ENCODE peak calls at places on chromosomes 4 and X, in eight cellular contexts. One of them, this sample, is unnamed.

GRCh38 chrX:53073115-53073581 is 9.0 kb upstream of the TSPYL2 start:
- DNase-seq in IMR-90: no peak
- DNase-seq in SK-N-SH: no peak
- DNase-seq in A549: no peak
- DNase-seq in HCT116: peak
- DNase-seq in H1: no peak
- DNase-seq in HepG2: no peak
- DNase-seq in GM12878: no peak
- DNase-seq in this sample: no peak

GRCh38 chrX:18890724-18891560 is 93.0 kb downstream of the PHKA2 start:
- DNase-seq in IMR-90: no peak
- DNase-seq in SK-N-SH: no peak
- DNase-seq in A549: no peak
- DNase-seq in HCT116: no peak
- DNase-seq in H1: no peak
- DNase-seq in HepG2: no peak
- DNase-seq in GM12878: no peak
- DNase-seq in this sample: no peak

GRCh38 chr4:2036327-2036726 is 22.8 kb upstream of the NAT8L start:
- DNase-seq in IMR-90: no peak
- DNase-seq in SK-N-SH: no peak
- DNase-seq in A549: no peak
- DNase-seq in HCT116: no peak
- DNase-seq in H1: no peak
- DNase-seq in HepG2: no peak
- DNase-seq in GM12878: no peak
- DNase-seq in this sample: no peak

GRCh38 chr4:38667005-38667771 is 3.2 kb downstream of the KLF3 start:
- DNase-seq in IMR-90: peak
- DNase-seq in SK-N-SH: peak
- DNase-seq in A549: peak
- DNase-seq in HCT116: peak
- DNase-seq in H1: peak
- DNase-seq in HepG2: peak
- DNase-seq in GM12878: no peak
- DNase-seq in this sample: peak

GRCh38 chr4:82217986-82218715 is 155.6 kb downstream of the HNRNPD start:
- DNase-seq in IMR-90: no peak
- DNase-seq in SK-N-SH: no peak
- DNase-seq in A549: no peak
- DNase-seq in HCT116: peak
- DNase-seq in H1: no peak
- DNase-seq in HepG2: no peak
- DNase-seq in GM12878: no peak
- DNase-seq in this sample: no peak

GRCh38 chr4:93771640-93772411 is 56.7 kb upstream of the ATOH1 start:
- DNase-seq in IMR-90: no peak
- DNase-seq in SK-N-SH: peak
- DNase-seq in A549: no peak
- DNase-seq in HCT116: no peak
- DNase-seq in H1: no peak
- DNase-seq in HepG2: no peak
- DNase-seq in GM12878: no peak
- DNase-seq in this sample: no peak

GRCh38 chrX:49002091-49002935 is at the start of gene GRIPAP1:
- DNase-seq in IMR-90: peak
- DNase-seq in SK-N-SH: peak
- DNase-seq in A549: peak
- DNase-seq in HCT116: peak
- DNase-seq in H1: peak
- DNase-seq in HepG2: peak
- DNase-seq in GM12878: peak
- DNase-seq in this sample: peak

GRCh38 chr4:63717384-63717783 is 691.9 kb downstream of the TECRL start:
- DNase-seq in IMR-90: no peak
- DNase-seq in SK-N-SH: peak
- DNase-seq in A549: peak
- DNase-seq in HCT116: no peak
- DNase-seq in H1: no peak
- DNase-seq in HepG2: peak
- DNase-seq in GM12878: peak
- DNase-seq in this sample: peak

GRCh38 chr4:20311863-20312262 is 60.2 kb downstream of the SLIT2 start:
- DNase-seq in IMR-90: peak
- DNase-seq in SK-N-SH: no peak
- DNase-seq in A549: no peak
- DNase-seq in HCT116: no peak
- DNase-seq in H1: no peak
- DNase-seq in HepG2: no peak
- DNase-seq in GM12878: no peak
- DNase-seq in this sample: no peak

GRCh38 chr4:128848461-128848860 is 39.0 kb downstream of the JADE1 start:
- DNase-seq in IMR-90: no peak
- DNase-seq in SK-N-SH: no peak
- DNase-seq in A549: no peak
- DNase-seq in HCT116: no peak
- DNase-seq in H1: no peak
- DNase-seq in HepG2: no peak
- DNase-seq in GM12878: no peak
- DNase-seq in this sample: no peak

GRCh38 chr4:88758264-88758663 is 60.6 kb upstream of the NAP1L5 start:
- DNase-seq in IMR-90: peak
- DNase-seq in SK-N-SH: no peak
- DNase-seq in A549: no peak
- DNase-seq in HCT116: no peak
- DNase-seq in H1: no peak
- DNase-seq in HepG2: no peak
- DNase-seq in GM12878: no peak
- DNase-seq in this sample: peak

GRCh38 chrX:143058096-143058495 is 32.4 kb downstream of the SPANXN4 start:
- DNase-seq in IMR-90: no peak
- DNase-seq in SK-N-SH: no peak
- DNase-seq in A549: no peak
- DNase-seq in HCT116: no peak
- DNase-seq in H1: no peak
- DNase-seq in HepG2: no peak
- DNase-seq in GM12878: no peak
- DNase-seq in this sample: no peak

GRCh38 chrX:14702145-14702544 is 170.7 kb downstream of the FANCB start:
- DNase-seq in IMR-90: no peak
- DNase-seq in SK-N-SH: no peak
- DNase-seq in A549: no peak
- DNase-seq in HCT116: no peak
- DNase-seq in H1: no peak
- DNase-seq in HepG2: no peak
- DNase-seq in GM12878: no peak
- DNase-seq in this sample: no peak

GRCh38 chr4:98474408-98474844 is 184.0 kb downstream of the TSPAN5 start:
- DNase-seq in IMR-90: peak
- DNase-seq in SK-N-SH: no peak
- DNase-seq in A549: no peak
- DNase-seq in HCT116: no peak
- DNase-seq in H1: no peak
- DNase-seq in HepG2: no peak
- DNase-seq in GM12878: no peak
- DNase-seq in this sample: no peak

GRCh38 chr4:42653606-42654560 is 3.0 kb downstream of the ATP8A1 start:
- DNase-seq in IMR-90: no peak
- DNase-seq in SK-N-SH: no peak
- DNase-seq in A549: no peak
- DNase-seq in HCT116: no peak
- DNase-seq in H1: no peak
- DNase-seq in HepG2: no peak
- DNase-seq in GM12878: no peak
- DNase-seq in this sample: no peak

GRCh38 chr4:173500841-173501591 is 29.0 kb downstream of the HAND2 start:
- DNase-seq in IMR-90: no peak
- DNase-seq in SK-N-SH: no peak
- DNase-seq in A549: no peak
- DNase-seq in HCT116: no peak
- DNase-seq in H1: no peak
- DNase-seq in HepG2: no peak
- DNase-seq in GM12878: no peak
- DNase-seq in this sample: no peak

GRCh38 chrX:34559325-34559724 is 97.8 kb downstream of the TMEM47 start:
- DNase-seq in IMR-90: peak
- DNase-seq in SK-N-SH: no peak
- DNase-seq in A549: no peak
- DNase-seq in HCT116: no peak
- DNase-seq in H1: no peak
- DNase-seq in HepG2: no peak
- DNase-seq in GM12878: no peak
- DNase-seq in this sample: no peak

GRCh38 chrX:108139303-108139702 is 47.7 kb downstream of the ATG4A start:
- DNase-seq in IMR-90: no peak
- DNase-seq in SK-N-SH: peak
- DNase-seq in A549: no peak
- DNase-seq in HCT116: no peak
- DNase-seq in H1: no peak
- DNase-seq in HepG2: no peak
- DNase-seq in GM12878: no peak
- DNase-seq in this sample: peak

GRCh38 chr4:107006218-107006617 is 29.9 kb downstream of the DKK2 start:
- DNase-seq in IMR-90: no peak
- DNase-seq in SK-N-SH: no peak
- DNase-seq in A549: no peak
- DNase-seq in HCT116: no peak
- DNase-seq in H1: no peak
- DNase-seq in HepG2: no peak
- DNase-seq in GM12878: no peak
- DNase-seq in this sample: no peak

GRCh38 chr4:29319663-29320340 is 1400.4 kb upstream of the PCDH7 start:
- DNase-seq in IMR-90: no peak
- DNase-seq in SK-N-SH: no peak
- DNase-seq in A549: no peak
- DNase-seq in HCT116: no peak
- DNase-seq in H1: no peak
- DNase-seq in HepG2: no peak
- DNase-seq in GM12878: no peak
- DNase-seq in this sample: no peak

GRCh38 chrX:10103023-10103422 is 53.8 kb upstream of the CLCN4 start:
- DNase-seq in IMR-90: peak
- DNase-seq in SK-N-SH: no peak
- DNase-seq in A549: no peak
- DNase-seq in HCT116: no peak
- DNase-seq in H1: no peak
- DNase-seq in HepG2: no peak
- DNase-seq in GM12878: no peak
- DNase-seq in this sample: no peak

GRCh38 chr4:100796333-100796732 is 278.5 kb upstream of the EMCN start:
- DNase-seq in IMR-90: no peak
- DNase-seq in SK-N-SH: no peak
- DNase-seq in A549: no peak
- DNase-seq in HCT116: no peak
- DNase-seq in H1: no peak
- DNase-seq in HepG2: no peak
- DNase-seq in GM12878: no peak
- DNase-seq in this sample: no peak

GRCh38 chr4:100799767-100800539 is 282.1 kb upstream of the EMCN start:
- DNase-seq in IMR-90: no peak
- DNase-seq in SK-N-SH: no peak
- DNase-seq in A549: no peak
- DNase-seq in HCT116: no peak
- DNase-seq in H1: no peak
- DNase-seq in HepG2: no peak
- DNase-seq in GM12878: no peak
- DNase-seq in this sample: no peak

GRCh38 chr4:100795581-100795980 is 277.8 kb upstream of the EMCN start:
- DNase-seq in IMR-90: no peak
- DNase-seq in SK-N-SH: no peak
- DNase-seq in A549: no peak
- DNase-seq in HCT116: no peak
- DNase-seq in H1: no peak
- DNase-seq in HepG2: no peak
- DNase-seq in GM12878: no peak
- DNase-seq in this sample: no peak

GRCh38 chr4:100797791-100798190 is 280.0 kb upstream of the EMCN start:
- DNase-seq in IMR-90: no peak
- DNase-seq in SK-N-SH: no peak
- DNase-seq in A549: no peak
- DNase-seq in HCT116: no peak
- DNase-seq in H1: no peak
- DNase-seq in HepG2: no peak
- DNase-seq in GM12878: no peak
- DNase-seq in this sample: no peak

DNA sequence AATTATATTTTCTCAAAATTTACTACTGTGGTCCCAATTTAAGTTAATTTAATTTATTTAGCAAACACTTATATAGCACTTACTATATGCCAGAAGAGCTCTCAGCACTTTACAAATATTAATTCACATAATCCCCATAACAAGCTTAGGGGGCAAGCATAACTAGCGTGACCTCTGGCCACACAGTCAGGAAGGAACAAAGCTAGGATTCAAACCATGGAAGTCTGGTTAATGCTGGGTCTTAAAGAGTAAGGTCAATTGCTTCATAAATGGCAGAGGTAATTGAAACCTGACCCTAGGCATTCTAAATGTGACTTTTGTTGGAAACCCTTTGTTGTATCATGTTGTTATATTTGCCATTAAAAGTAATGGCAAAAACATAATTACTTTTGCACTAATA is 279.5 kb upstream of the EMCN start:
- DNase-seq in IMR-90: no peak
- DNase-seq in SK-N-SH: no peak
- DNase-seq in A549: no peak
- DNase-seq in HCT116: no peak
- DNase-seq in H1: no peak
- DNase-seq in HepG2: no peak
- DNase-seq in GM12878: no peak
- DNase-seq in this sample: no peak
- TF ChIP-seq RAD21 in IMR-90: no peak
- TF ChIP-seq RAD21 in SK-N-SH: no peak
- TF ChIP-seq RAD21 in A549: no peak
- TF ChIP-seq RAD21 in HCT116: no peak
- TF ChIP-seq RAD21 in H1: no peak
- TF ChIP-seq RAD21 in HepG2: no peak
- TF ChIP-seq RAD21 in GM12878: no peak
- TF ChIP-seq RAD21 in this sample: no peak

GRCh38 chr4:3135155-3136011 is 60.9 kb downstream of the HTT start:
- DNase-seq in IMR-90: no peak
- DNase-seq in SK-N-SH: no peak
- DNase-seq in A549: no peak
- DNase-seq in HCT116: no peak
- DNase-seq in H1: no peak
- DNase-seq in HepG2: peak
- DNase-seq in GM12878: no peak
- DNase-seq in this sample: no peak
- TF ChIP-seq RAD21 in IMR-90: no peak
- TF ChIP-seq RAD21 in SK-N-SH: no peak
- TF ChIP-seq RAD21 in A549: no peak
- TF ChIP-seq RAD21 in HCT116: no peak
- TF ChIP-seq RAD21 in H1: no peak
- TF ChIP-seq RAD21 in HepG2: no peak
- TF ChIP-seq RAD21 in GM12878: no peak
- TF ChIP-seq RAD21 in this sample: no peak

GRCh38 chrX:4547218-4547836 is 833.9 kb upstream of the PRKX start:
- DNase-seq in IMR-90: peak
- DNase-seq in SK-N-SH: peak
- DNase-seq in A549: peak
- DNase-seq in HCT116: peak
- DNase-seq in H1: no peak
- DNase-seq in HepG2: peak
- DNase-seq in GM12878: peak
- DNase-seq in this sample: peak
- TF ChIP-seq RAD21 in IMR-90: peak
- TF ChIP-seq RAD21 in SK-N-SH: peak
- TF ChIP-seq RAD21 in A549: peak
- TF ChIP-seq RAD21 in HCT116: peak
- TF ChIP-seq RAD21 in H1: peak
- TF ChIP-seq RAD21 in HepG2: peak
- TF ChIP-seq RAD21 in GM12878: peak
- TF ChIP-seq RAD21 in this sample: peak

GRCh38 chr4:92303621-92304027 is at the start of gene GRID2:
- DNase-seq in IMR-90: peak
- DNase-seq in SK-N-SH: peak
- DNase-seq in A549: peak
- DNase-seq in HCT116: peak
- DNase-seq in H1: no peak
- DNase-seq in HepG2: no peak
- DNase-seq in GM12878: no peak
- DNase-seq in this sample: no peak
- TF ChIP-seq RAD21 in IMR-90: no peak
- TF ChIP-seq RAD21 in SK-N-SH: no peak
- TF ChIP-seq RAD21 in A549: no peak
- TF ChIP-seq RAD21 in HCT116: no peak
- TF ChIP-seq RAD21 in H1: no peak
- TF ChIP-seq RAD21 in HepG2: no peak
- TF ChIP-seq RAD21 in GM12878: no peak
- TF ChIP-seq RAD21 in this sample: no peak